ENCODE peak calls at places on chromosomes 11 and 22, in four cellular contexts. L, V, R and Q are unnamed samples.

GRCh38 chr22:48567213-48567975 is 1260.3 kb downstream of the BRD1 start:
- DNase-seq in L (no peak), V (no peak), R (no peak), Q (no peak)

GRCh38 chr11:46363455-46363920 is 16.2 kb downstream of the DGKZ start:
- DNase-seq in L (peak), V (no peak), R (peak), Q (peak)

GRCh38 chr11:1303196-1303821 is 6.1 kb downstream of the TOLLIP start:
- DNase-seq in L (no peak), V (no peak), R (peak), Q (no peak)

GRCh38 chr11:134560566-134561347 is 148.7 kb upstream of the B3GAT1 start:
- DNase-seq in L (no peak), V (no peak), R (peak), Q (no peak)

GRCh38 chr11:69189059-69189458 is 33.3 kb downstream of the SMIM38 start:
- DNase-seq in L (no peak), V (no peak), R (no peak), Q (no peak)

GRCh38 chr11:112805658-112806057 is 155.6 kb upstream of the NCAM1 start:
- DNase-seq in L (no peak), V (no peak), R (no peak), Q (no peak)

GRCh38 chr11:34890812-34891211 is 25.4 kb downstream of the APIP start:
- DNase-seq in L (peak), V (no peak), R (no peak), Q (peak)

GRCh38 chr11:47101452-47101851 is 75.2 kb downstream of the ARFGAP2 start:
- DNase-seq in L (no peak), V (no peak), R (no peak), Q (no peak)

GRCh38 chr11:114317738-114318137 is 21.5 kb downstream of the NNMT start:
- DNase-seq in L (peak), V (no peak), R (no peak), Q (peak)

GRCh38 chr11:11450744-11451362 is 97.8 kb upstream of the CSNK2A3 start:
- DNase-seq in L (peak), V (no peak), R (no peak), Q (peak)

GRCh38 chr11:35035894-35036408 is 103.0 kb upstream of the CD44 start:
- DNase-seq in L (peak), V (no peak), R (no peak), Q (peak)

DNA sequence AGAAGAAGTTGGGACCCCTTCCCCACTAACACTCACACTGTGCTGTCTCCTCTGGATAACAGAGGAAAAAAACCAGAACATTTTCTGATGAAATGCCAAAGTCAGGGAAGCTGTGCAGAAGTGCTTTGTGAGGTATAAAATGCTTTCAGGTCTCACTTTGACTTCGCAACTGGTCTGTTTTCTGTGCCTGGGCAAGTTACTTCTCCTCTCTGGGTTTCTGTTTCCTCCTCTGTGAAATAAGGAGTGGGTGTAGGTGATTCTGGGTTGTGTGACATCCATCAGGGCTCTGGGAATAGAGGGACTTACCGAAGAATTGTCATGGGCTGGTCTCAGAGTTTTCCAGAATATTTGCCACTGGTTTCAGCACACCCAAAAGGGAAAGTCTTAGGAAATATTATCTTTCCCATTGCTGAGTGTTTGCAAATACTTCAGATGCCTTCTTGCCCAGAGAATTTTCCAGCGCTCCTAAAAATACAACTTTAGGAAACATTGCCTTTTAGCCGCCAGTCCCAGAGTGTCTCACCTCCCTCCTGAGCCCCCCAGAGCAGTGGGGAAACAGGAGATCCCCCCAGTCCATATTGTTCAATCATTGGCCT is 118.5 kb downstream of the KIAA1671 start:
- DNase-seq in L (no peak), V (no peak), R (no peak), Q (peak)
- H3K4me3 ChIP-seq in L (no peak), V (no peak), R (no peak), Q (no peak)

DNA sequence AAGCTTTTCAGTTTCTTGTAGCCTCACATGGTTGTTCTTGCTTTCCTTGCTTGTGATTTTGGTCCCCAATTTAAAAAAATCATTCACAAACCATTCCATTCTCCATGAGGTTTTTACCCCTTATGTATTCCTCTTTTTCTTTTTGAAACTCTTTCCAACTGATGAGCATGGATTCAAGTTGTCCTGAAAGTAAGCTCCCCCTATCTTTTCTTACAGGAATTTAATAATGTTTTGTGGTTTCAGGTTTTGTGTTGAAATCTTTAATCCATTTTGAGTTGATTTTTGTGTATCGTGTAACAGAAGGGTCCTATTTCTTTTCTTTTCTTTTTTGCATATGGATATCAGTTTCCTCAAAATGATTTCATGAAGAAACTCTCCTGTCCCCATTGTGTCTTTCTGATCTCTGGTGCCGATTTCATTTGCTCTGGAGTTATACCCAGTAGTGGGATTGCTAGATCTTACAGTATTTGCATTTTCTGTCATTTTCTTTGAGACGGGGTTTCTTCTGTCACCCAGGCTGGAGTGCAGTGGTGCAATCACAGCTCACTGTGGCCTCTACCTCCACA is 58.5 kb downstream of the LRRC74B start:
- DNase-seq in L (no peak), V (no peak), R (no peak), Q (no peak)
- TF ChIP-seq CTCF in L (no peak), V (no peak), R (no peak), Q (no peak)

DNA sequence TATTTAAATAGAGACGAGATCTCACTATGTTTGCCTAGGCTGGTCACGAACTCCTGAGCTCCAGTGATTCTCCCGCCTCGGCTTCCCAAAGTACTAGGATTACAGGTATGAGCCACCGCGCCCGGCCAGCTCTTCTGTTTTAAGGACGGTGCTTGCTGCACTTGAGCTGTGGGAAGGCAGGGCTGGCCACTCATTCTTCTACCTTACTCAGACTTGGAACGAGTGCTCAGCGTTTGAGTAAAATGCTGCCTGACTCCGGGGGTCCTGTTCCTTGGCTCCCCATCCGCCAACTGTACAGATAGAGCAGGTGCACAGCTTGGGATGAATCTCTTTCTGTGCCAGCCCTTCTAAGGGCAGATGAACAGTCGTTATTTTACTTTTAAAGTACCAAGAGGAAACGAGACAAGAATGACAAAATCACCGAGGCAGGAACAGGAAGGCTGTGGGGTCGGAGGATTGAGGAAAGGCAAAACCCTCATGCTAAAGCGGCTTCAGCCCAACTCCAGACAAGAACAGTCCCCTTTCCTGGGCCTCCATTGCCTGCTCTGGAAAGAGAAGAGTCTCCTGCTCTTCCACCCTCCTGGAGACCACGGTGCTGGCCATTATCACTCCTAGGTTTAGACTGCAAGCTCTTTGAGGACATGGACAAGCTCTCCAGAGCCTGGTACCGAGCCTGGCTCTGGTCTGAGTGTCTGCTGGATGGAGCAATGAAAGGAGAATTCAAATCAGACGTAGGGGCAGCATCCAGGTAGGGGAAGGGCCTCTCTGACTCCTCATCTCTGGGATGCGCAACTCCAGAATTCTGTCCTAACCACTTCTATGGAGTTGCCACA is 1.0 kb upstream of the SUN2 start:
- DNase-seq in L (no peak), V (no peak), R (peak), Q (no peak)
- H3K4me3 ChIP-seq in L (peak), V (peak), R (peak), Q (peak)

GRCh38 chr22:23446796-23447350 is 133.2 kb downstream of the IGLL1 start:
- DNase-seq in L (no peak), V (no peak), R (no peak), Q (no peak)
- TF ChIP-seq CTCF in L (no peak), V (no peak), R (no peak), Q (no peak)

GRCh38 chr22:46594947-46595298 is 25.3 kb upstream of the GRAMD4 start:
- DNase-seq in L (no peak), V (no peak), R (peak), Q (no peak)

GRCh38 chr22:46591890-46592289 is 28.3 kb upstream of the GRAMD4 start:
- DNase-seq in L (no peak), V (no peak), R (peak), Q (no peak)

GRCh38 chr22:46592390-46592872 is 27.8 kb upstream of the GRAMD4 start:
- DNase-seq in L (peak), V (no peak), R (peak), Q (no peak)

GRCh38 chr22:46593996-46594946 is 25.9 kb upstream of the GRAMD4 start:
- DNase-seq in L (no peak), V (no peak), R (peak), Q (no peak)

DNA sequence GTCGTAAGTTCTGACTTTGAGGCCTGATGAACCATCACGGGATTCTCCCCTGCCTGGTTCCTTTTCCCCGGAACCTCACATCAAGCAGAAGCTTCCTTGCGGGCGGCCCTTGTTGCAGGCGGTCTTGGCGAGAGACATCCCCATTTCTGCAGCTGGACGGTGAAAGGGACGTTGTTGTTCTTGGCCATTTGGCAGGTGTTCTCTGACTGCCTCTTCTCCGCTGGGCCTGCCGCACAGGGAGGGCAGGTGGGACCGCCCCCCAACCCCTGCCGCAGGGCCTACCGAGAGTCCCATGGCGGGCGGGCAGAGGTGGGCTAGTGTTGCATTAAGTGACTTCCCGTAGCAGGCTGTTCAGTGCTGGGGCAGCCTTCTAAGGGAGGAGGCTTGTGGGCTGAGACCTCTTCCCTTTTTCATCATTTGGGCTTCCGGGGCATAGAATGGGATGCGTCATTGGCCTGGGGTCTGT is 26.9 kb upstream of the GRAMD4 start:
- DNase-seq in L (no peak), V (no peak), R (peak), Q (no peak)
- H3K4me3 ChIP-seq in L (no peak), V (no peak), R (no peak), Q (no peak)